ENCODE peak calls at places on chromosome 6, in seven cellular contexts. One of them, this sample, is unnamed.

GRCh38 chr6:9131616-9132015 is 696.3 kb upstream of the SLC35B3 start:
- DNase-seq in activated T-cell treated with anti-CD3 and anti-CD28 coated beads, Interleukin-2, amount 50 U/mL, for 72 hours: no peak
- DNase-seq in stimulated activated CD4-positive, alpha-beta T cell treated with anti-CD3 and anti-CD28 coated beads, Interleukin-4, amount 100 ng/mL, for 48 hours: no peak
- DNase-seq in brain pericyte: no peak
- DNase-seq in stimulated activated CD8-positive, alpha-beta memory T cell treated with anti-CD3 and anti-CD28 coated beads, Interleukin-2, amount 100 ng/mL, for 48 hours: no peak
- DNase-seq in IMR-90: peak; percentile 6
- DNase-seq in Calu3: no peak
- DNase-seq in this sample: peak; percentile 42

GRCh38 chr6:42915737-42916136 is at the start of gene PTCRA:
- DNase-seq in stimulated activated CD8-positive, alpha-beta memory T cell treated with anti-CD3 and anti-CD28 coated beads, Interleukin-2, amount 100 ng/mL, for 48 hours: no peak
- DNase-seq in activated T-cell treated with anti-CD3 and anti-CD28 coated beads, Interleukin-2, amount 50 U/mL, for 72 hours: no peak
- DNase-seq in Calu3: no peak
- DNase-seq in brain pericyte: no peak
- DNase-seq in stimulated activated CD4-positive, alpha-beta T cell treated with anti-CD3 and anti-CD28 coated beads, Interleukin-4, amount 100 ng/mL, for 48 hours: no peak
- DNase-seq in IMR-90: no peak
- DNase-seq in this sample: no peak

GRCh38 chr6:102355578-102355977 is 962.1 kb downstream of the GRIK2 start:
- DNase-seq in brain pericyte: no peak
- DNase-seq in activated T-cell treated with anti-CD3 and anti-CD28 coated beads, Interleukin-2, amount 50 U/mL, for 72 hours: no peak
- DNase-seq in Calu3: no peak
- DNase-seq in stimulated activated CD4-positive, alpha-beta T cell treated with anti-CD3 and anti-CD28 coated beads, Interleukin-4, amount 100 ng/mL, for 48 hours: no peak
- DNase-seq in stimulated activated CD8-positive, alpha-beta memory T cell treated with anti-CD3 and anti-CD28 coated beads, Interleukin-2, amount 100 ng/mL, for 48 hours: no peak
- DNase-seq in IMR-90: no peak
- DNase-seq in this sample: no peak

GRCh38 chr6:110876170-110876773 is 1.7 kb downstream of the AMD1 start:
- DNase-seq in brain pericyte: peak; percentile 52
- DNase-seq in stimulated activated CD8-positive, alpha-beta memory T cell treated with anti-CD3 and anti-CD28 coated beads, Interleukin-2, amount 100 ng/mL, for 48 hours: peak; percentile 50
- DNase-seq in Calu3: peak; percentile 89
- DNase-seq in activated T-cell treated with anti-CD3 and anti-CD28 coated beads, Interleukin-2, amount 50 U/mL, for 72 hours: peak; percentile 80
- DNase-seq in IMR-90: peak; percentile 90
- DNase-seq in stimulated activated CD4-positive, alpha-beta T cell treated with anti-CD3 and anti-CD28 coated beads, Interleukin-4, amount 100 ng/mL, for 48 hours: peak; percentile 64
- DNase-seq in this sample: peak; percentile 89

GRCh38 chr6:90469906-90470305 is 117.0 kb downstream of the MAP3K7 start:
- DNase-seq in stimulated activated CD8-positive, alpha-beta memory T cell treated with anti-CD3 and anti-CD28 coated beads, Interleukin-2, amount 100 ng/mL, for 48 hours: no peak
- DNase-seq in Calu3: no peak
- DNase-seq in activated T-cell treated with anti-CD3 and anti-CD28 coated beads, Interleukin-2, amount 50 U/mL, for 72 hours: no peak
- DNase-seq in IMR-90: no peak
- DNase-seq in brain pericyte: no peak
- DNase-seq in stimulated activated CD4-positive, alpha-beta T cell treated with anti-CD3 and anti-CD28 coated beads, Interleukin-4, amount 100 ng/mL, for 48 hours: no peak
- DNase-seq in this sample: no peak

GRCh38 chr6:157215702-157216101 is 107.6 kb downstream of the TMEM242 start:
- DNase-seq in stimulated activated CD8-positive, alpha-beta memory T cell treated with anti-CD3 and anti-CD28 coated beads, Interleukin-2, amount 100 ng/mL, for 48 hours: no peak
- DNase-seq in activated T-cell treated with anti-CD3 and anti-CD28 coated beads, Interleukin-2, amount 50 U/mL, for 72 hours: no peak
- DNase-seq in brain pericyte: no peak
- DNase-seq in Calu3: no peak
- DNase-seq in IMR-90: no peak
- DNase-seq in stimulated activated CD4-positive, alpha-beta T cell treated with anti-CD3 and anti-CD28 coated beads, Interleukin-4, amount 100 ng/mL, for 48 hours: no peak
- DNase-seq in this sample: no peak

GRCh38 chr6:43578748-43579147 is 2.8 kb downstream of the POLH start:
- DNase-seq in IMR-90: peak; percentile 4
- DNase-seq in stimulated activated CD4-positive, alpha-beta T cell treated with anti-CD3 and anti-CD28 coated beads, Interleukin-4, amount 100 ng/mL, for 48 hours: no peak
- DNase-seq in activated T-cell treated with anti-CD3 and anti-CD28 coated beads, Interleukin-2, amount 50 U/mL, for 72 hours: no peak
- DNase-seq in Calu3: no peak
- DNase-seq in brain pericyte: no peak
- DNase-seq in stimulated activated CD8-positive, alpha-beta memory T cell treated with anti-CD3 and anti-CD28 coated beads, Interleukin-2, amount 100 ng/mL, for 48 hours: no peak
- DNase-seq in this sample: no peak

GRCh38 chr6:128827675-128828464 is 55.1 kb upstream of the LAMA2 start:
- DNase-seq in activated T-cell treated with anti-CD3 and anti-CD28 coated beads, Interleukin-2, amount 50 U/mL, for 72 hours: no peak
- DNase-seq in IMR-90: peak; percentile 73
- DNase-seq in stimulated activated CD4-positive, alpha-beta T cell treated with anti-CD3 and anti-CD28 coated beads, Interleukin-4, amount 100 ng/mL, for 48 hours: no peak
- DNase-seq in Calu3: no peak
- DNase-seq in brain pericyte: no peak
- DNase-seq in stimulated activated CD8-positive, alpha-beta memory T cell treated with anti-CD3 and anti-CD28 coated beads, Interleukin-2, amount 100 ng/mL, for 48 hours: no peak
- DNase-seq in this sample: no peak

GRCh38 chr6:41716516-41717446 is 18.6 kb downstream of the TFEB start:
- DNase-seq in activated T-cell treated with anti-CD3 and anti-CD28 coated beads, Interleukin-2, amount 50 U/mL, for 72 hours: no peak
- DNase-seq in stimulated activated CD4-positive, alpha-beta T cell treated with anti-CD3 and anti-CD28 coated beads, Interleukin-4, amount 100 ng/mL, for 48 hours: no peak
- DNase-seq in Calu3: no peak
- DNase-seq in brain pericyte: no peak
- DNase-seq in stimulated activated CD8-positive, alpha-beta memory T cell treated with anti-CD3 and anti-CD28 coated beads, Interleukin-2, amount 100 ng/mL, for 48 hours: no peak
- DNase-seq in IMR-90: no peak
- DNase-seq in this sample: no peak

GRCh38 chr6:150898390-150899170 is 33.1 kb downstream of the MTHFD1L start:
- DNase-seq in IMR-90: peak; percentile 57
- DNase-seq in activated T-cell treated with anti-CD3 and anti-CD28 coated beads, Interleukin-2, amount 50 U/mL, for 72 hours: no peak
- DNase-seq in brain pericyte: no peak
- DNase-seq in stimulated activated CD8-positive, alpha-beta memory T cell treated with anti-CD3 and anti-CD28 coated beads, Interleukin-2, amount 100 ng/mL, for 48 hours: no peak
- DNase-seq in stimulated activated CD4-positive, alpha-beta T cell treated with anti-CD3 and anti-CD28 coated beads, Interleukin-4, amount 100 ng/mL, for 48 hours: no peak
- DNase-seq in Calu3: no peak
- DNase-seq in this sample: no peak

GRCh38 chr6:1388081-1388926 is 1.1 kb upstream of the FOXF2 start:
- DNase-seq in stimulated activated CD8-positive, alpha-beta memory T cell treated with anti-CD3 and anti-CD28 coated beads, Interleukin-2, amount 100 ng/mL, for 48 hours: no peak
- DNase-seq in IMR-90: peak; percentile 53
- DNase-seq in Calu3: no peak
- DNase-seq in stimulated activated CD4-positive, alpha-beta T cell treated with anti-CD3 and anti-CD28 coated beads, Interleukin-4, amount 100 ng/mL, for 48 hours: no peak
- DNase-seq in brain pericyte: no peak
- DNase-seq in activated T-cell treated with anti-CD3 and anti-CD28 coated beads, Interleukin-2, amount 50 U/mL, for 72 hours: no peak
- DNase-seq in this sample: no peak

GRCh38 chr6:144113366-144113765 is 18.0 kb upstream of the SF3B5 start:
- DNase-seq in IMR-90: no peak
- DNase-seq in activated T-cell treated with anti-CD3 and anti-CD28 coated beads, Interleukin-2, amount 50 U/mL, for 72 hours: no peak
- DNase-seq in brain pericyte: no peak
- DNase-seq in stimulated activated CD8-positive, alpha-beta memory T cell treated with anti-CD3 and anti-CD28 coated beads, Interleukin-2, amount 100 ng/mL, for 48 hours: no peak
- DNase-seq in stimulated activated CD4-positive, alpha-beta T cell treated with anti-CD3 and anti-CD28 coated beads, Interleukin-4, amount 100 ng/mL, for 48 hours: no peak
- DNase-seq in Calu3: no peak
- DNase-seq in this sample: no peak

GRCh38 chr6:141151710-141152417 is 980.9 kb upstream of the GJE1 start:
- DNase-seq in IMR-90: no peak
- DNase-seq in Calu3: no peak
- DNase-seq in activated T-cell treated with anti-CD3 and anti-CD28 coated beads, Interleukin-2, amount 50 U/mL, for 72 hours: no peak
- DNase-seq in stimulated activated CD8-positive, alpha-beta memory T cell treated with anti-CD3 and anti-CD28 coated beads, Interleukin-2, amount 100 ng/mL, for 48 hours: no peak
- DNase-seq in stimulated activated CD4-positive, alpha-beta T cell treated with anti-CD3 and anti-CD28 coated beads, Interleukin-4, amount 100 ng/mL, for 48 hours: no peak
- DNase-seq in brain pericyte: no peak
- DNase-seq in this sample: no peak

GRCh38 chr6:111663232-111663631 is 57.6 kb upstream of the TRAF3IP2 start:
- DNase-seq in activated T-cell treated with anti-CD3 and anti-CD28 coated beads, Interleukin-2, amount 50 U/mL, for 72 hours: no peak
- DNase-seq in brain pericyte: no peak
- DNase-seq in IMR-90: no peak
- DNase-seq in stimulated activated CD8-positive, alpha-beta memory T cell treated with anti-CD3 and anti-CD28 coated beads, Interleukin-2, amount 100 ng/mL, for 48 hours: no peak
- DNase-seq in Calu3: no peak
- DNase-seq in stimulated activated CD4-positive, alpha-beta T cell treated with anti-CD3 and anti-CD28 coated beads, Interleukin-4, amount 100 ng/mL, for 48 hours: no peak
- DNase-seq in this sample: no peak

GRCh38 chr6:81601918-81602317 is 150.6 kb downstream of the TENT5A start:
- DNase-seq in IMR-90: no peak
- DNase-seq in Calu3: no peak
- DNase-seq in brain pericyte: no peak
- DNase-seq in stimulated activated CD4-positive, alpha-beta T cell treated with anti-CD3 and anti-CD28 coated beads, Interleukin-4, amount 100 ng/mL, for 48 hours: no peak
- DNase-seq in stimulated activated CD8-positive, alpha-beta memory T cell treated with anti-CD3 and anti-CD28 coated beads, Interleukin-2, amount 100 ng/mL, for 48 hours: no peak
- DNase-seq in activated T-cell treated with anti-CD3 and anti-CD28 coated beads, Interleukin-2, amount 50 U/mL, for 72 hours: no peak
- DNase-seq in this sample: no peak

GRCh38 chr6:2196079-2196679 is 49.2 kb downstream of the GMDS start:
- DNase-seq in activated T-cell treated with anti-CD3 and anti-CD28 coated beads, Interleukin-2, amount 50 U/mL, for 72 hours: peak; percentile 39
- DNase-seq in Calu3: peak; percentile 30
- DNase-seq in brain pericyte: no peak
- DNase-seq in stimulated activated CD8-positive, alpha-beta memory T cell treated with anti-CD3 and anti-CD28 coated beads, Interleukin-2, amount 100 ng/mL, for 48 hours: no peak
- DNase-seq in stimulated activated CD4-positive, alpha-beta T cell treated with anti-CD3 and anti-CD28 coated beads, Interleukin-4, amount 100 ng/mL, for 48 hours: peak; percentile 14
- DNase-seq in IMR-90: peak; percentile 61
- DNase-seq in this sample: no peak

GRCh38 chr6:29653452-29654038 is 3.3 kb upstream of the MOG start:
- DNase-seq in activated T-cell treated with anti-CD3 and anti-CD28 coated beads, Interleukin-2, amount 50 U/mL, for 72 hours: peak; percentile 52
- DNase-seq in brain pericyte: no peak
- DNase-seq in stimulated activated CD4-positive, alpha-beta T cell treated with anti-CD3 and anti-CD28 coated beads, Interleukin-4, amount 100 ng/mL, for 48 hours: peak; percentile 29
- DNase-seq in IMR-90: peak; percentile 80
- DNase-seq in stimulated activated CD8-positive, alpha-beta memory T cell treated with anti-CD3 and anti-CD28 coated beads, Interleukin-2, amount 100 ng/mL, for 48 hours: no peak
- DNase-seq in Calu3: peak; percentile 51
- DNase-seq in this sample: peak; percentile 48

GRCh38 chr6:156485145-156485544 is 292.0 kb upstream of the ARID1B start:
- DNase-seq in IMR-90: no peak
- DNase-seq in activated T-cell treated with anti-CD3 and anti-CD28 coated beads, Interleukin-2, amount 50 U/mL, for 72 hours: no peak
- DNase-seq in stimulated activated CD8-positive, alpha-beta memory T cell treated with anti-CD3 and anti-CD28 coated beads, Interleukin-2, amount 100 ng/mL, for 48 hours: no peak
- DNase-seq in Calu3: no peak
- DNase-seq in stimulated activated CD4-positive, alpha-beta T cell treated with anti-CD3 and anti-CD28 coated beads, Interleukin-4, amount 100 ng/mL, for 48 hours: no peak
- DNase-seq in brain pericyte: no peak
- DNase-seq in this sample: no peak

This sample was measured in lung.